ENCODE peak calls at places on chromosome 6, in five cellular contexts. D is T-helper 17 cell, P is GM12878, M is IMR-90, Q is right cardiac atrium. X is an unnamed sample.

GRCh38 chr6:75863001-75863400 is 114.0 kb downstream of the MYO6 start:
- ATAC-seq in Q (no peak), D (no peak), P (no peak), M (no peak), X (no peak)

GRCh38 chr6:110646951-110647910 is 168.0 kb downstream of the CDK19 start:
- ATAC-seq in M (no peak), D (no peak), Q (no peak), P (no peak), X (no peak)

GRCh38 chr6:13384506-13384905 is 56.2 kb upstream of the TBC1D7 start:
- ATAC-seq in P (no peak), Q (no peak), M (no peak), D (no peak), X (no peak)

GRCh38 chr6:45494734-45495133 is 117.0 kb upstream of the SUPT3H start:
- ATAC-seq in M (no peak), D (peak), Q (no peak), P (no peak), X (no peak)

GRCh38 chr6:147641511-147641910 is 133.0 kb downstream of the SAMD5 start:
- ATAC-seq in P (no peak), Q (no peak), M (no peak), D (no peak), X (no peak)

GRCh38 chr6:136012198-136012884 is 160.8 kb downstream of the PDE7B start:
- ATAC-seq in M (peak), P (no peak), Q (no peak), D (no peak), X (no peak)

GRCh38 chr6:154261688-154262397 is 94.8 kb downstream of the IPCEF1 start:
- ATAC-seq in P (peak), Q (no peak), M (no peak), D (no peak), X (peak)

GRCh38 chr6:155985660-155986138 is 530.1 kb upstream of the NOX3 start:
- ATAC-seq in P (no peak), Q (peak), D (no peak), M (no peak), X (no peak)

GRCh38 chr6:117919775-117920492 is 12.9 kb downstream of the SLC35F1 start:
- ATAC-seq in Q (peak), M (no peak), D (no peak), P (no peak), X (no peak)

X was measured in stimulated activated memory B cell treated with anti-CD40 and anti-IgM and Interleukin-4, amounts not matched to agents 10 μg/mL and 1 μg/mL and 100 μg/mL, for 72 hours.